ENCODE peak calls at places on chromosomes 12 and 14, in ten cellular contexts. One of them, this sample, is unnamed.

GRCh38 chr12:109309441-109310246 is 560 bp upstream of the FOXN4 start:
- DNase-seq in fibroblast of lung: no peak
- DNase-seq in right atrium auricular region: no peak
- DNase-seq in endothelial cell: no peak
- DNase-seq in PC-9: no peak
- DNase-seq in cardiac fibroblast: no peak
- DNase-seq in tibial artery: no peak
- DNase-seq in left ventricle myocardium inferior: no peak
- DNase-seq in B cell: peak
- DNase-seq in fibroblast of pulmonary artery: no peak
- DNase-seq in this sample: peak

GRCh38 chr14:28635387-28635786 is 131.2 kb upstream of the FOXG1 start:
- DNase-seq in cardiac fibroblast: peak
- DNase-seq in right atrium auricular region: no peak
- DNase-seq in endothelial cell: peak
- DNase-seq in B cell: no peak
- DNase-seq in PC-9: peak
- DNase-seq in fibroblast of lung: peak
- DNase-seq in fibroblast of pulmonary artery: peak
- DNase-seq in tibial artery: no peak
- DNase-seq in left ventricle myocardium inferior: no peak
- DNase-seq in this sample: peak

GRCh38 chr14:68787235-68787727 is 5.6 kb downstream of the ZFP36L1 start:
- DNase-seq in left ventricle myocardium inferior: no peak
- DNase-seq in endothelial cell: no peak
- DNase-seq in B cell: no peak
- DNase-seq in tibial artery: peak
- DNase-seq in fibroblast of lung: peak
- DNase-seq in right atrium auricular region: peak
- DNase-seq in fibroblast of pulmonary artery: no peak
- DNase-seq in PC-9: no peak
- DNase-seq in cardiac fibroblast: no peak
- DNase-seq in this sample: no peak

GRCh38 chr12:113512568-113512967 is 40.9 kb upstream of the LHX5 start:
- DNase-seq in right atrium auricular region: no peak
- DNase-seq in endothelial cell: no peak
- DNase-seq in left ventricle myocardium inferior: no peak
- DNase-seq in tibial artery: no peak
- DNase-seq in B cell: no peak
- DNase-seq in fibroblast of lung: no peak
- DNase-seq in cardiac fibroblast: no peak
- DNase-seq in fibroblast of pulmonary artery: no peak
- DNase-seq in PC-9: no peak
- DNase-seq in this sample: no peak

GRCh38 chr12:109840349-109841073 is 7.3 kb upstream of the TRPV4 start:
- DNase-seq in right atrium auricular region: no peak
- DNase-seq in B cell: no peak
- DNase-seq in PC-9: peak
- DNase-seq in cardiac fibroblast: no peak
- DNase-seq in left ventricle myocardium inferior: no peak
- DNase-seq in tibial artery: no peak
- DNase-seq in fibroblast of pulmonary artery: no peak
- DNase-seq in fibroblast of lung: no peak
- DNase-seq in endothelial cell: no peak
- DNase-seq in this sample: no peak

GRCh38 chr12:47652491-47653234 is 53.2 kb downstream of the RPAP3 start:
- DNase-seq in PC-9: no peak
- DNase-seq in left ventricle myocardium inferior: peak
- DNase-seq in right atrium auricular region: no peak
- DNase-seq in cardiac fibroblast: no peak
- DNase-seq in fibroblast of lung: no peak
- DNase-seq in endothelial cell: no peak
- DNase-seq in B cell: no peak
- DNase-seq in tibial artery: peak
- DNase-seq in fibroblast of pulmonary artery: no peak
- DNase-seq in this sample: no peak

GRCh38 chr12:2624543-2625266 is 170.1 kb upstream of the FKBP4 start:
- DNase-seq in endothelial cell: peak
- DNase-seq in tibial artery: no peak
- DNase-seq in B cell: no peak
- DNase-seq in fibroblast of lung: peak
- DNase-seq in fibroblast of pulmonary artery: no peak
- DNase-seq in cardiac fibroblast: no peak
- DNase-seq in left ventricle myocardium inferior: no peak
- DNase-seq in right atrium auricular region: no peak
- DNase-seq in PC-9: peak
- DNase-seq in this sample: no peak

GRCh38 chr12:55499810-55500252 is 7.7 kb downstream of the OR6C68 start:
- DNase-seq in fibroblast of pulmonary artery: no peak
- DNase-seq in right atrium auricular region: no peak
- DNase-seq in tibial artery: no peak
- DNase-seq in left ventricle myocardium inferior: no peak
- DNase-seq in endothelial cell: no peak
- DNase-seq in PC-9: no peak
- DNase-seq in B cell: no peak
- DNase-seq in fibroblast of lung: no peak
- DNase-seq in cardiac fibroblast: no peak
- DNase-seq in this sample: no peak

GRCh38 chr14:95619785-95620417 is 66.3 kb upstream of the TCL1B start:
- DNase-seq in PC-9: no peak
- DNase-seq in left ventricle myocardium inferior: no peak
- DNase-seq in endothelial cell: no peak
- DNase-seq in fibroblast of lung: no peak
- DNase-seq in cardiac fibroblast: no peak
- DNase-seq in fibroblast of pulmonary artery: no peak
- DNase-seq in B cell: no peak
- DNase-seq in tibial artery: no peak
- DNase-seq in right atrium auricular region: no peak
- DNase-seq in this sample: no peak

GRCh38 chr12:47207005-47207717 is 127.4 kb upstream of the AMIGO2 start:
- DNase-seq in fibroblast of pulmonary artery: peak
- DNase-seq in B cell: peak
- DNase-seq in PC-9: peak
- DNase-seq in fibroblast of lung: no peak
- DNase-seq in endothelial cell: no peak
- DNase-seq in right atrium auricular region: no peak
- DNase-seq in left ventricle myocardium inferior: no peak
- DNase-seq in tibial artery: no peak
- DNase-seq in cardiac fibroblast: no peak
- DNase-seq in this sample: no peak

GRCh38 chr12:17304503-17305347 is 698.8 kb upstream of the LMO3 start:
- DNase-seq in PC-9: no peak
- DNase-seq in B cell: no peak
- DNase-seq in left ventricle myocardium inferior: no peak
- DNase-seq in tibial artery: no peak
- DNase-seq in right atrium auricular region: no peak
- DNase-seq in cardiac fibroblast: no peak
- DNase-seq in endothelial cell: no peak
- DNase-seq in fibroblast of pulmonary artery: no peak
- DNase-seq in fibroblast of lung: no peak
- DNase-seq in this sample: no peak

DNA sequence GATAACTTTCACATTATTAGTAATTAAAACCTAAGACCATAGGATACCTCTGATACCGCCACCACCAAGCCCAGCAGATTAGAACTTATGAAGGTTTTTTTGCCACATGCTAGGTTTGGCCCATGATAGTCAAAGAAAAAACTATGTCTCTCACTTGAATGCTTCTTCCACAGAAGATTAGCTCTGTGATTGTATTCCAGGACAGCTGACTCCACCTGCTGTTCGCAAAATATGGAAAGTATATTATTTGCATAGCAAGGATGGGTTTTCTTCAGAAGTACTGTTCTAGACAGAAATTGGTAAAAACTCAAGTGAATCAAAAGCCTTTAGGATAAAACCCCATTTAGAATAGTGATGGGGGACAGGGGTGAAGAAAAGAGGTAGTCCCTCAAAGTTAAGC is 42.2 kb downstream of the PPFIBP1 start:
- DNase-seq in right atrium auricular region: no peak
- DNase-seq in left ventricle myocardium inferior: no peak
- DNase-seq in PC-9: no peak
- DNase-seq in fibroblast of pulmonary artery: no peak
- DNase-seq in fibroblast of lung: peak
- DNase-seq in cardiac fibroblast: no peak
- DNase-seq in B cell: no peak
- DNase-seq in tibial artery: no peak
- DNase-seq in endothelial cell: no peak
- DNase-seq in this sample: no peak
- TF ChIP-seq CTCF in right atrium auricular region: peak
- TF ChIP-seq CTCF in left ventricle myocardium inferior: peak
- TF ChIP-seq CTCF in PC-9: no peak
- TF ChIP-seq CTCF in fibroblast of pulmonary artery: no peak
- TF ChIP-seq CTCF in fibroblast of lung: no peak
- TF ChIP-seq CTCF in cardiac fibroblast: no peak
- TF ChIP-seq CTCF in B cell: no peak
- TF ChIP-seq CTCF in tibial artery: no peak
- TF ChIP-seq CTCF in endothelial cell: no peak
- TF ChIP-seq CTCF in this sample: no peak

DNA sequence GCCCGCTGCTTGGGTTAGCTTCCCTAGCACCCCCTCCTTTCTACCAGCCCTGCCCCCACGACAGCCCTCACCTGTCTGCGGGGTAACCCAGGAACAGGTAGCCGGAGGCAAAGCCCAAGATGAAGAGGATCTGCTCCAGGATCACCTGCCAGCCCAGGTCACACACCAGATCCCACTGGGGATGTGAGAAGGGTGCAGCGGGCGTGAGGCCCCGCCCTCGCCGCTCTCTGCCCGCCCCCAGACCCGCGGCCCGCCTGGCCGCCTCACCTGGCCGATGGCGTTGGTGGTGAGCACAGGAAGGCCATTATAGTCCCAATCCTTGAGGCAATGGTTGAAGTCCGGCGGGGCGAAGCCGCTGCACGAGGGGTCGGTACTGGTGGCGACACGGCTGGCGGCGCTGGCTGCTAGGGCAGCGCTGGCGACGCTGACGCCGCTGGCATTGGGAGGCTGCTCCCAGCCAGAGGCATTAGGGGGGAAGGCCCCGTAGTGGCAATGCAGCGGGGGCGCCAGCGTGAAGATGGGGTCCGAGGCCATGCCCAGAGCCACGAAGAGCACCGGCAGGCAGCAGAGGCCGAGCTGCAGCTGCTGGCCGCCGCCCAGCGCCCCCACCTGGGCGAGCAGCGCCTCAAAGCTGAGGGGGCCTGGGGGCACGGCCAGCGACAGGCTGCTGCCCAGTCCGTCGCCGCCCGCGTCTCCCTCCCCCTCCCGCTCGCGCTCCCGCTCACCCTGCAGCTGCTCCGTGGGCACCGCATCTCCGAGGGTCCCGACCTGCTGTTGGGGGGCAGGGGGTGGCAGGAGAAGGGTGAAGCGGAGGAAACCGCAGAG is 794 bp downstream of the SLC22A17 start:
- DNase-seq in endothelial cell: peak
- DNase-seq in fibroblast of lung: no peak
- DNase-seq in tibial artery: no peak
- DNase-seq in B cell: peak
- DNase-seq in right atrium auricular region: no peak
- DNase-seq in left ventricle myocardium inferior: no peak
- DNase-seq in PC-9: no peak
- DNase-seq in fibroblast of pulmonary artery: no peak
- DNase-seq in cardiac fibroblast: no peak
- DNase-seq in this sample: no peak
- TF ChIP-seq CTCF in endothelial cell: peak
- TF ChIP-seq CTCF in fibroblast of lung: no peak
- TF ChIP-seq CTCF in tibial artery: no peak
- TF ChIP-seq CTCF in B cell: no peak
- TF ChIP-seq CTCF in right atrium auricular region: no peak
- TF ChIP-seq CTCF in left ventricle myocardium inferior: no peak
- TF ChIP-seq CTCF in PC-9: no peak
- TF ChIP-seq CTCF in fibroblast of pulmonary artery: no peak
- TF ChIP-seq CTCF in cardiac fibroblast: no peak
- TF ChIP-seq CTCF in this sample: no peak

GRCh38 chr14:104436047-104436531 is 143.5 kb upstream of the C14orf180 start:
- DNase-seq in left ventricle myocardium inferior: peak
- DNase-seq in endothelial cell: peak
- DNase-seq in cardiac fibroblast: peak
- DNase-seq in right atrium auricular region: peak
- DNase-seq in B cell: no peak
- DNase-seq in fibroblast of lung: peak
- DNase-seq in PC-9: no peak
- DNase-seq in tibial artery: peak
- DNase-seq in fibroblast of pulmonary artery: peak
- DNase-seq in this sample: peak
- TF ChIP-seq CTCF in left ventricle myocardium inferior: peak
- TF ChIP-seq CTCF in endothelial cell: no peak
- TF ChIP-seq CTCF in cardiac fibroblast: no peak
- TF ChIP-seq CTCF in right atrium auricular region: no peak
- TF ChIP-seq CTCF in B cell: no peak
- TF ChIP-seq CTCF in fibroblast of lung: no peak
- TF ChIP-seq CTCF in PC-9: no peak
- TF ChIP-seq CTCF in tibial artery: no peak
- TF ChIP-seq CTCF in fibroblast of pulmonary artery: no peak
- TF ChIP-seq CTCF in this sample: no peak

GRCh38 chr12:88108021-88108420 is 33.9 kb downstream of the CEP290 start:
- DNase-seq in B cell: no peak
- DNase-seq in endothelial cell: no peak
- DNase-seq in PC-9: no peak
- DNase-seq in right atrium auricular region: no peak
- DNase-seq in fibroblast of lung: peak
- DNase-seq in cardiac fibroblast: peak
- DNase-seq in tibial artery: no peak
- DNase-seq in left ventricle myocardium inferior: no peak
- DNase-seq in fibroblast of pulmonary artery: peak
- DNase-seq in this sample: no peak

GRCh38 chr12:88113871-88114270 is 28.0 kb downstream of the CEP290 start:
- DNase-seq in tibial artery: no peak
- DNase-seq in endothelial cell: no peak
- DNase-seq in PC-9: no peak
- DNase-seq in cardiac fibroblast: no peak
- DNase-seq in right atrium auricular region: no peak
- DNase-seq in fibroblast of pulmonary artery: peak
- DNase-seq in B cell: no peak
- DNase-seq in fibroblast of lung: peak
- DNase-seq in left ventricle myocardium inferior: no peak
- DNase-seq in this sample: no peak

DNA sequence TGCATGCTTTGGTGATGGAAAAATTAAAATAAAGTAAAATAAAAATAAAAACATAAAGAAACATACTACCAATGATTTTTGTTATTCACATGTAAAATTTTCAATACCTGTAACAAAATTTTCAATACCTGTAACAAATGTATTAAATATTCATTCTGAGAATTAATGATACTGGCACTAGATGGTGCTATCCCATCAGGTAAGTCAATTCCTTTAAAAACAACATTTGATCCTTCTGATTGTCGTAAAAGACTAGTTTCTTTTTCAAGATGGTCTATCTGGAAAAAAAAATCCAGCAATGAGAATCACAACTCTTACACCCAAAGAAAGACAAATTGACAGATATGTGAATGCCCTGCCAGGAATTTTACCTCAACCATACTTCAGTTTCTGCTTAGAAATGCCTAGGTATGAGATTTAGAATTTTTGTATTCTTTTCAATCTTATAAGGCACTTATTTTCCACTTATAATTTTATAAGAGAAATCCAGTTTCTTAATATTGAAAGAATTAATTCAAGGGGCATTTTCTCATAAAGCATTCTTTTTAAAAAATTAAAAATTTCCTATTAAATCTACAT is 30.7 kb downstream of the CEP290 start:
- DNase-seq in left ventricle myocardium inferior: no peak
- DNase-seq in tibial artery: no peak
- DNase-seq in fibroblast of pulmonary artery: peak
- DNase-seq in right atrium auricular region: no peak
- DNase-seq in PC-9: no peak
- DNase-seq in endothelial cell: no peak
- DNase-seq in B cell: peak
- DNase-seq in cardiac fibroblast: peak
- DNase-seq in fibroblast of lung: peak
- DNase-seq in this sample: peak
- TF ChIP-seq CTCF in left ventricle myocardium inferior: peak
- TF ChIP-seq CTCF in tibial artery: no peak
- TF ChIP-seq CTCF in fibroblast of pulmonary artery: peak
- TF ChIP-seq CTCF in right atrium auricular region: peak
- TF ChIP-seq CTCF in PC-9: peak
- TF ChIP-seq CTCF in endothelial cell: peak
- TF ChIP-seq CTCF in B cell: peak
- TF ChIP-seq CTCF in cardiac fibroblast: peak
- TF ChIP-seq CTCF in fibroblast of lung: no peak
- TF ChIP-seq CTCF in this sample: peak

This sample was measured in GM13977.